ENCODE peak calls at places on chromosome 20, in six cellular contexts. S is stimulated activated CD4-positive, alpha-beta T cell treated with anti-CD3 and anti-CD28 coated beads, Interleukin-12 subunit alpha, Interleukin-12 subunit beta, amount 100 ng/mL, for 48 hours; O is dorsolateral prefrontal cortex; A is B cell; J is left lung; K is activated gamma-delta T cell treated with Interleukin-2 at 50 U/mL for 16 hours. Z is an unnamed sample.

GRCh38 chr20:44212792-44213191 is 2.2 kb upstream of the OSER1 start:
- DNase-seq in S (no peak), O (no peak), A (no peak), J (no peak), K (no peak), Z (no peak)

GRCh38 chr20:47097691-47098622 is 203.3 kb downstream of the EYA2 start:
- DNase-seq in S (no peak), O (no peak), A (no peak), J (no peak), K (no peak), Z (no peak)

GRCh38 chr20:47126709-47127108 is 229.8 kb downstream of the ZMYND8 start:
- DNase-seq in S (no peak), O (no peak), A (no peak), J (no peak), K (no peak), Z (no peak)

GRCh38 chr20:57467742-57468141 is 57.2 kb downstream of the CTCFL start:
- DNase-seq in S (no peak), O (no peak), A (peak; percentile 18), J (no peak), K (no peak), Z (no peak)

GRCh38 chr20:3923818-3924217 is 34.6 kb downstream of the PANK2 start:
- DNase-seq in S (no peak), O (peak; percentile 71), A (no peak), J (no peak), K (no peak), Z (no peak)

GRCh38 chr20:59802471-59803221 is 130.8 kb downstream of the SYCP2 start:
- DNase-seq in S (no peak), O (no peak), A (no peak), J (no peak), K (no peak), Z (no peak)

GRCh38 chr20:2301164-2301622 is 5.4 kb downstream of the TGM3 start:
- DNase-seq in S (no peak), O (peak; percentile 54), A (peak; percentile 92), J (peak; percentile 76), K (no peak), Z (no peak)

GRCh38 chr20:17624070-17624469 is 54.2 kb downstream of the DSTN start:
- DNase-seq in S (no peak), O (no peak), A (no peak), J (peak; percentile 23), K (no peak), Z (no peak)

GRCh38 chr20:36167826-36168634 is 13.5 kb downstream of the EPB41L1 start:
- DNase-seq in S (no peak), O (no peak), A (no peak), J (peak; percentile 20), K (no peak), Z (no peak)

GRCh38 chr20:9214676-9215075 is 145.8 kb downstream of the PLCB4 start:
- DNase-seq in S (no peak), O (no peak), A (no peak), J (no peak), K (no peak), Z (no peak)

GRCh38 chr20:19079536-19080299 is 132.7 kb upstream of the SLC24A3 start:
- DNase-seq in S (no peak), O (no peak), A (no peak), J (no peak), K (no peak), Z (no peak)

GRCh38 chr20:2878515-2878914 is 5.2 kb downstream of the PTPRA start:
- DNase-seq in S (no peak), O (no peak), A (no peak), J (no peak), K (no peak), Z (no peak)

GRCh38 chr20:11391591-11391990 is 526.1 kb upstream of the BTBD3 start:
- DNase-seq in S (no peak), O (no peak), A (no peak), J (no peak), K (no peak), Z (no peak)

GRCh38 chr20:17620371-17621228 is 50.7 kb downstream of the DSTN start:
- DNase-seq in S (no peak), O (no peak), A (no peak), J (peak; percentile 69), K (no peak), Z (peak; percentile 21)

GRCh38 chr20:38937978-38938473 is 11.8 kb downstream of the FAM83D start:
- DNase-seq in S (no peak), O (no peak), A (no peak), J (no peak), K (no peak), Z (no peak)

GRCh38 chr20:33313686-33314314 is 30.8 kb downstream of the BPIFB1 start:
- DNase-seq in S (no peak), O (no peak), A (no peak), J (no peak), K (no peak), Z (no peak)

GRCh38 chr20:1874534-1875168 is 20.6 kb upstream of the SIRPA start:
- DNase-seq in S (no peak), O (no peak), A (no peak), J (peak; percentile 87), K (no peak), Z (peak; percentile 39)

GRCh38 chr20:53718142-53718481 is 124.5 kb upstream of the ZNF217 start:
- DNase-seq in S (no peak), O (no peak), A (no peak), J (no peak), K (no peak), Z (no peak)

GRCh38 chr20:23652371-23652770 is 14.6 kb upstream of the CST3 start:
- DNase-seq in S (no peak), O (no peak), A (no peak), J (no peak), K (no peak), Z (no peak)

GRCh38 chr20:37518606-37519507 is 2.2 kb upstream of the NNAT start:
- DNase-seq in S (no peak), O (no peak), A (no peak), J (peak; percentile 83), K (no peak), Z (peak; percentile 35)

GRCh38 chr20:50546729-50547314 is 36.6 kb downstream of the PTPN1 start:
- DNase-seq in S (no peak), O (no peak), A (peak; percentile 68), J (no peak), K (no peak), Z (no peak)

Z was measured in stomach.